ENCODE peak calls at places on chromosomes 5 and 9, in five cellular contexts. A is HepG2, H is GM12878, N is upper lobe of left lung, V is K562. T is an unnamed sample.

GRCh38 chr5:17355585-17356346 is 138.3 kb downstream of the BASP1 start:
- ATAC-seq in H (no peak), V (no peak), A (no peak), N (peak), T (no peak)

GRCh38 chr9:94650924-94651323 is 11.6 kb upstream of the FBP1 start:
- ATAC-seq in A (no peak), H (no peak), V (no peak), N (no peak), T (no peak)

GRCh38 chr9:93064392-93065124 is 6.1 kb downstream of the SUSD3 start:
- ATAC-seq in H (peak), V (peak), N (peak), A (no peak), T (no peak)

GRCh38 chr9:108683245-108683644 is 172.5 kb downstream of the ACTL7B start:
- ATAC-seq in A (no peak), V (no peak), N (no peak), H (no peak), T (no peak)

GRCh38 chr9:124368692-124369091 is 46.5 kb downstream of the PSMB7 start:
- ATAC-seq in V (peak), N (no peak), A (no peak), H (no peak), T (no peak)

GRCh38 chr9:93133641-93134017 is 422 bp downstream of the NINJ1 start:
- ATAC-seq in A (peak), V (peak), H (peak), N (peak), T (peak)

GRCh38 chr5:51326844-51327243 is 56.4 kb upstream of the ISL1 start:
- ATAC-seq in A (no peak), H (no peak), N (no peak), V (no peak), T (no peak)

GRCh38 chr9:136626066-136626725 is 36.5 kb upstream of the EGFL7 start:
- ATAC-seq in N (no peak), A (peak), H (no peak), V (no peak), T (no peak)

GRCh38 chr5:143601357-143601756 is 197.9 kb upstream of the NR3C1 start:
- ATAC-seq in H (no peak), N (no peak), V (no peak), A (peak), T (no peak)

GRCh38 chr9:21995652-21996275 is 1.2 kb downstream of the CDKN2B-AS1 start:
- ATAC-seq in V (no peak), A (peak), H (peak), N (peak), T (peak)

GRCh38 chr9:20508242-20508641 is 114.1 kb downstream of the MLLT3 start:
- ATAC-seq in V (no peak), N (no peak), A (no peak), H (peak), T (no peak)

GRCh38 chr5:4949108-4949507 is 191.0 kb upstream of the ADAMTS16 start:
- ATAC-seq in N (no peak), A (no peak), H (no peak), V (no peak), T (no peak)

GRCh38 chr9:104864675-104865104 is 63.3 kb downstream of the ABCA1 start:
- ATAC-seq in V (no peak), N (peak), A (peak), H (no peak), T (peak)

GRCh38 chr9:89022902-89023301 is 31.6 kb downstream of the S1PR3 start:
- ATAC-seq in V (no peak), N (peak), A (no peak), H (no peak), T (peak)

GRCh38 chr5:157983906-157984551 is 125.1 kb upstream of the CLINT1 start:
- ATAC-seq in N (peak), A (no peak), H (no peak), V (no peak), T (no peak)

GRCh38 chr9:126303488-126303887 is 23.1 kb upstream of the MVB12B start:
- ATAC-seq in H (peak), A (peak), V (peak), N (no peak), T (no peak)

GRCh38 chr9:105822814-105823213 is 128.5 kb downstream of the TMEM38B start:
- ATAC-seq in N (no peak), A (no peak), H (no peak), V (no peak), T (no peak)

GRCh38 chr5:80213467-80213866 is 42.4 kb downstream of the SERINC5 start:
- ATAC-seq in A (no peak), V (no peak), H (no peak), N (peak), T (no peak)

GRCh38 chr5:66519626-66520025 is 76.6 kb upstream of the MAST4 start:
- ATAC-seq in N (no peak), H (no peak), A (no peak), V (no peak), T (no peak)

GRCh38 chr9:33651125-33651524 is 127.1 kb downstream of the ANKRD18B start:
- ATAC-seq in V (no peak), H (no peak), A (no peak), N (no peak), T (no peak)

GRCh38 chr5:150175536-150175935 is 9.0 kb downstream of the CDX1 start:
- ATAC-seq in N (no peak), A (peak), H (peak), V (peak), T (no peak)

GRCh38 chr5:107539726-107540330 is 130.9 kb downstream of the EFNA5 start:
- ATAC-seq in H (peak), N (no peak), V (no peak), A (no peak), T (no peak)

GRCh38 chr5:68148096-68148495 is 67.5 kb upstream of the PIK3R1 start:
- ATAC-seq in A (no peak), V (no peak), N (no peak), H (peak), T (no peak)

GRCh38 chr5:142636093-142636492 is 49.8 kb downstream of the FGF1 start:
- ATAC-seq in N (no peak), V (no peak), A (no peak), H (no peak), T (no peak)

GRCh38 chr9:136054146-136054545 is 40.9 kb downstream of the NACC2 start:
- ATAC-seq in A (no peak), N (no peak), V (no peak), H (no peak), T (no peak)

GRCh38 chr9:99931155-99931840 is 24.8 kb downstream of the STX17 start:
- ATAC-seq in H (no peak), N (peak), V (no peak), A (no peak), T (no peak)

GRCh38 chr9:26754494-26755188 is 138.0 kb downstream of the CAAP1 start:
- ATAC-seq in V (no peak), N (no peak), A (no peak), H (no peak), T (no peak)

GRCh38 chr9:70111042-70111602 is 67.5 kb downstream of the MAMDC2 start:
- ATAC-seq in H (peak), V (peak), N (peak), A (peak), T (peak)

GRCh38 chr5:32630867-32631491 is 45.6 kb downstream of the SUB1 start:
- ATAC-seq in A (peak), V (no peak), H (no peak), N (no peak), T (no peak)

GRCh38 chr5:43401827-43402226 is 10.4 kb downstream of the CCL28 start:
- ATAC-seq in H (peak), N (no peak), A (peak), V (peak), T (no peak)

GRCh38 chr9:93100265-93100636 is 4.2 kb downstream of the CARD19 start:
- ATAC-seq in A (no peak), V (no peak), N (no peak), H (no peak), T (no peak)

GRCh38 chr5:72134226-72134625 is 27.0 kb downstream of the MAP1B start:
- ATAC-seq in H (no peak), A (no peak), N (no peak), V (peak), T (no peak)

GRCh38 chr9:37769995-37770394 is 14.9 kb downstream of the EXOSC3 start:
- ATAC-seq in A (no peak), N (no peak), V (peak), H (no peak), T (no peak)

GRCh38 chr9:77897292-77897691 is 134.3 kb downstream of the GNAQ start:
- ATAC-seq in N (peak), A (peak), V (no peak), H (peak), T (no peak)

GRCh38 chr5:163373401-163374066 is 63.9 kb upstream of the CCNG1 start:
- ATAC-seq in H (no peak), A (no peak), V (peak), N (no peak), T (no peak)

GRCh38 chr5:162289489-162289888 is 221.9 kb downstream of the GABRG2 start:
- ATAC-seq in N (no peak), A (no peak), V (no peak), H (peak), T (no peak)

GRCh38 chr9:131833906-131834305 is 94.0 kb upstream of the RAPGEF1 start:
- ATAC-seq in V (no peak), H (no peak), N (no peak), A (no peak), T (no peak)

GRCh38 chr5:61915646-61916045 is 390.4 kb upstream of the KIF2A start:
- ATAC-seq in V (no peak), N (no peak), A (no peak), H (no peak), T (no peak)

DNA sequence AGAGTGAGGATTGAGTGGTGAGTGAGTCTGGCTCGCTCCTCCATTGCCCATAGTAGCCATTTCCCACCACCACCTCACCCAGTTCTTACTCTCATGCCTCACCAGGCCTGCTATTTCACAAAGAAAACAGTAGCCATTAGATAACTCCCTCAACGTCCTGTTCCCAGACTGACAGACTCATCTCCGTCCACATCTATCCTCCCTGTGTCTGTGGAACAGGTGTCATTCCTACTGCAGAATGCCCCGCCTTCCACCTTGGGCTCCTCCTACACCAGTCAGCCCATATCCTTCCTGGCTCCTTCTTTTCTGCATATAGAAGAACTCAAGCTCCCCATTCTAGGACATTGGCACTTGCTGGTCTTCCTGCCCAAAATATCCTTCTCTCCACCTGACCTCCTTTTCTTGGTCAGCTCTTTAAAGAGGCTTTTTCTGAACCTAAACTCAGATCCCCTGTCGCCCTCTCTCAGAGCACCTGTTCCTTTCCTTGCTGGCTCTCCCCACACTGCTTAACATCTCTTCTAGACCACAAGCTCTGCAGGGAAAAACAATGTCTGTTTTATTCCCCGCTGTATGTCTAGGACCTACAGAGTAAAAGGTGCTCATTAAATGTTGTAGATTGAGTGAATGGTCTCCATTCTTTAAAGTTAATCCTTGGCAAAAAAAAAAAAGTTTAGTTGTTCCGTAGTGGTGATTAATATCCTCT is 3.2 kb downstream of the TNFAIP8 start:
- ATAC-seq in H (peak), V (peak), N (no peak), A (no peak), T (no peak)
- H3K4me3 ChIP-seq in H (peak), V (no peak), N (no peak), A (no peak), T (no peak)

DNA sequence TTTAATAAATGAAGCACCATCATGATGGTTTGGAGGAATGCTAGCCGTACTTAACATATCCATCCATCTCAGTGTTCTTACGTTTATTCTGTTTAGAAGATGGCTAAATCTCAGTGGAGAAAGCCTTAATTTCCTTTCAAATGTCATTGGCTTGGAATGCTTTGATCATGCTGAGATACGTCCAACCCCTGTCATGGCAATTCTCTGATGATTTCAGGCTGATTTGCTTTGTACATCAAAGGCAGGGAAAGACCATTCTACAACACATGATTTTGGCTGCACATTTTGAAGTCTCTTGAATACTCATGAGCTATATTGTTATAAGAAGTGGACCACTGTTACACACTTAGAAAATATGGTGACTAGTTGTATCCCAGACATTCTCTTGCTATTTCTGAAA is 1048.4 kb downstream of the MAT2B start:
- ATAC-seq in V (no peak), A (no peak), H (no peak), N (no peak), T (no peak)
- TF ChIP-seq POLR2AphosphoS5 in V (no peak), A (no peak), H (no peak), N (no peak), T (no peak)

DNA sequence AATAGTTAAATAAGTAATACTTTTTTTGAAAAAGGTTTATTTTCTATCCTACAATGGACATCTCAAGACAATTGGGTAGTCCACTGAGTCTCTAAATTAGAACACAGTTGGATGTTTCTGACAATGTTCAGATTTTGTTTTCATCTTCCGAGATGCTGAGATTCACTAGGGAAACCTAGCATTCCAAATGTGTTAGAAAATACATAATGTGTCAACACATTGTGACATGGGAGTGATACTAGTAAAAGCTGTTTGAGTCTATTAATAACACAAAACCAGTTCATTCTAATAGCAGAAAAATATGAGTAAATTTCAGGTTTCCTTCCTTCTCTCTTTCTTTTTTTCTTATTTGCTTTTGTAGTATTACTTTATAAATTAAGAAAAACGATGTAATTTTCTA is 68.2 kb upstream of the CDH10 start:
- ATAC-seq in N (no peak), V (no peak), H (no peak), A (no peak), T (no peak)
- TF ChIP-seq EP300 in N (no peak), V (no peak), H (no peak), A (no peak), T (no peak)

DNA sequence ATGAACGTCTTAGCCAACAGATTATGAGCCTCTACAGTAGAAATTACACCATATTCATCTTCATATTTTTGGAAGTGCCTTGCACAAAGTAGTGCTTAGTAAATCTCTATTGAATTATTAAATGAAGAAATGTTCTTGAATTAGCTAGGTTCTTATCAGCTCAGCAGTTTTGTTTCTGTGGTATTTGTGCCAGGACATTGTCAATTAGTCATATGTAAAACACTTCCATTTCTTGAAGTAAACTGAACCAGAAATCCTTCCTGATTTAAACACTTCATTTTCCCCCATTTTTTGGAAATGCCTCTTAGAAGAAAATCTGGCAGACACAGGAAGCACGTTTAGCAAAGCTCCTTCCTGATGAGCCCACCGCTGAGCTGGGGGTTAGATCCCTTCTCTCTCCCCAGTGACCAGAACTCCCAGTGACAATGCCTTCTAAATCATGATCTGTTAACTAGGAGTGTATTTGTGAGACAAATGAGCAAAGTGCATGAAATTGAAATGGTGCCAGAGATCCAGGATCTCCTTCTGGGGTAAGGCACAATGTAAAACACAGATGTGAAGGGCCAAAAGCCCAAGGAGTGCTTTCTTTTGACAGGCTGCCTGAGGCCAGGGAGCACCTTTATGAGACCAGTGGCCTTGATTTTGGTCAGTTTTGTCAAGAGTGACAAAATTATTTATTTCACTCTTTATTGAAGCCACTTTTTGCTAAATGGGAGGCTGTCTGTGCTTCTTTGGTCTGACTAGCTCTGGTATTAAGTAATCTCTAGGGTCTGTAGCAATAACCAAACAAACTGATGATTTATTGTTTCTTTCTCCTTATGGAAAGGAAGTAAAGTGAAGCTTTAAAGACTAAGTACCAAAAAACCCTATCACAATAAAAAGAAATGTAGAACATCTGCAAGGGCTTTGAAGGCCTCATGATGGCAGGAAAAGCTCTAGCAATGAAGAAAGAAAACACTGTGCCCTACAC is 25.6 kb upstream of the RUSC2 start:
- ATAC-seq in V (no peak), H (no peak), A (no peak), N (no peak), T (no peak)
- H3K4me3 ChIP-seq in V (no peak), H (no peak), A (no peak), N (no peak), T (no peak)

GRCh38 chr9:119369670-119370366 is 583 bp upstream of the BRINP1 start:
- ATAC-seq in A (no peak), H (no peak), N (no peak), V (no peak), T (no peak)

GRCh38 chr9:119368179-119368578 is 1.1 kb downstream of the BRINP1 start:
- ATAC-seq in H (no peak), N (no peak), A (no peak), V (no peak), T (no peak)

GRCh38 chr9:119366909-119367690 is 2.1 kb downstream of the BRINP1 start:
- ATAC-seq in A (no peak), V (no peak), N (no peak), H (no peak), T (no peak)

GRCh38 chr9:119370816-119371215 is 1.6 kb upstream of the BRINP1 start:
- ATAC-seq in V (no peak), H (no peak), A (peak), N (no peak), T (no peak)

DNA sequence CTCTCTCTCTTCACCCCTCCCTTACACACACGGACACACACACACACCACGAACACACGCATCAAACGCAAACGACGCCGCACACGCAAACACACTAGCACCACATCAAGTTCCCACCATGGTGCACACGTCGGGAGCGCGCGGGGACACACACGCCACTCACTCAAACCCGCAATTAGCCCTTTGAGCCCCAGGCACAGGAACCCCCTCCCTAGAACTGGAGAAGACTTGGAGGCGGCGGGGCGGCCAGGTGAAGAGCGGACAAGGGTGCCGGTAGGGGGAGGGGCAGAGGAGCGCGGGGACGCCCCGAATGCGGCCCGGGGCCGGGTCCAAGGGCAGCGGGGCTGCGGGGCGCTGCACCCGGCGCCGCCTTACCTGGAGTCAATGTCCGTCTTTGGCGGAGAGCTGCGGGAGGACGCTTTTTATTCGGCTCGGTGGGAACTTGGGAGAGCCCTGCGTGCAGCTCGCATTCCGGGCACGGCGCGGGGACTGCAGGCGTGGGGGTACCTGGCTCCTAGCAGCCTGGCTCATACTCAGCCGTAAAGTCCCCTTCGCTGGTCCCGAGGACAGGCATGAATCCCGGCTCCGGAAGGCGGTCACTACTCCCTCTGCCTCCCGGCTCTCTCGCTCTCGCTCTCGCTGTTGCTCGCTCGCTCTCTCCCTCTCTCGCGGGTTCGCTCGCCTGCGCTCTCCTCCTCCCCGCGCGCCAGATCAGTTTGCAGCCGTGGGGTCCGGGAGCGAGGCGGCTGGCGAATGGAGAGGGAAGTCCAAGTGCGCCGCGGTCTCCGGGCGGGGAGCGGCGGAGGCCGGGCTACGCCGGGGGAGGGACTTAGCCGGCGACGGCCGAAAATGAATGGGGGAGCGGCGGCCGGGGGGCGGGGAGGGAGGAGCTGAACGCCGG is at the start of gene BRINP1:
- ATAC-seq in H (no peak), V (no peak), A (no peak), N (peak), T (no peak)
- TF ChIP-seq POLR2AphosphoS5 in H (no peak), V (no peak), A (no peak), N (no peak), T (no peak)

GRCh38 chr9:15936316-15936869 is 383.6 kb downstream of the CCDC171 start:
- ATAC-seq in H (no peak), A (no peak), V (no peak), N (peak), T (no peak)
- TF ChIP-seq EP300 in H (no peak), A (no peak), V (no peak), N (no peak), T (no peak)